ENCODE peak calls at places on chromosomes 12 and 14, in seven cellular contexts. S is Karpas-422; T is NCI-H2029 treated with DMSO at 0.1 percent for 48 hours; L is uterus; F is NCI-H1930; O is NCI-H1417; M is stimulated activated CD4-positive, alpha-beta T cell treated with anti-CD3 and anti-CD28 coated beads, Interleukin-2, amount 100 ng/mL, for 4 hours. P is an unnamed sample.

GRCh38 chr12:73867147-73867546 is 670.5 kb upstream of the ATXN7L3B start:
- DNase-seq in S (no peak), T (no peak), L (no peak), F (no peak), O (no peak), M (no peak), P (no peak)

GRCh38 chr12:4526923-4527546 is 11.7 kb upstream of the RAD51AP1 start:
- DNase-seq in S (peak; percentile 55), T (peak; percentile 5), L (no peak), F (no peak), O (peak; percentile 56), M (no peak), P (no peak)

GRCh38 chr12:22577667-22578066 is 33.3 kb upstream of the C2CD5 start:
- DNase-seq in S (no peak), T (no peak), L (no peak), F (no peak), O (no peak), M (no peak), P (no peak)

GRCh38 chr14:93219103-93219726 is 12.2 kb downstream of the UBR7 start:
- DNase-seq in S (peak; percentile 89), T (no peak), L (no peak), F (peak; percentile 24), O (peak; percentile 75), M (peak; percentile 39), P (peak; percentile 16)

GRCh38 chr12:122096591-122097149 is 18.1 kb downstream of the MLXIP start:
- DNase-seq in S (peak; percentile 27), T (no peak), L (no peak), F (no peak), O (no peak), M (no peak), P (no peak)

GRCh38 chr12:12016284-12017100 is 54.2 kb upstream of the BCL2L14 start:
- DNase-seq in S (peak; percentile 17), T (no peak), L (no peak), F (no peak), O (no peak), M (no peak), P (no peak)

GRCh38 chr12:61513972-61514371 is 746.2 kb upstream of the USP15 start:
- DNase-seq in S (no peak), T (no peak), L (no peak), F (no peak), O (peak; percentile 22), M (no peak), P (no peak)

GRCh38 chr12:101231626-101232025 is 21.6 kb upstream of the SLC5A8 start:
- DNase-seq in S (no peak), T (no peak), L (no peak), F (no peak), O (no peak), M (no peak), P (no peak)

GRCh38 chr12:123533672-123534643 is at the start of gene RILPL1:
- DNase-seq in S (peak; percentile 61), T (no peak), L (peak; percentile 70), F (no peak), O (peak; percentile 62), M (peak; percentile 28), P (no peak)

GRCh38 chr14:94701854-94702370 is 68.0 kb downstream of the GSC start:
- DNase-seq in S (no peak), T (no peak), L (no peak), F (no peak), O (peak; percentile 37), M (no peak), P (no peak)

GRCh38 chr14:97943619-97944018 is 1146.4 kb downstream of the VRK1 start:
- DNase-seq in S (no peak), T (no peak), L (no peak), F (no peak), O (no peak), M (peak; percentile 7), P (no peak)

GRCh38 chr12:51897181-51897580 is 9.3 kb downstream of the ANKRD33 start:
- DNase-seq in S (no peak), T (no peak), L (no peak), F (no peak), O (no peak), M (no peak), P (no peak)

GRCh38 chr12:49843871-49844437 is 1.0 kb upstream of the BCDIN3D start:
- DNase-seq in S (no peak), T (no peak), L (no peak), F (no peak), O (no peak), M (no peak), P (no peak)

GRCh38 chr14:59228416-59228815 is 39.9 kb downstream of the DAAM1 start:
- DNase-seq in S (no peak), T (no peak), L (no peak), F (no peak), O (no peak), M (no peak), P (no peak)

GRCh38 chr12:45878630-45879255 is 111.6 kb downstream of the SCAF11 start:
- DNase-seq in S (no peak), T (no peak), L (no peak), F (no peak), O (peak; percentile 60), M (no peak), P (peak; percentile 8)